ENCODE peak calls at places on chromosomes 11 and 22, in eight cellular contexts. W is type B pancreatic cell, G is amniotic stem cell, C is HCT116, O is mucosa of descending colon, J is nephron progenitor cell, R is A172, U is posterior vena cava. M is an unnamed sample.

GRCh38 chr22:47629791-47630655 is 867.6 kb downstream of the TBC1D22A start:
- DNase-seq in W (no peak), G (no peak), C (no peak), O (no peak), J (no peak), R (no peak), U (no peak), M (no peak)

GRCh38 chr22:38442967-38443674 is 11.9 kb downstream of the KCNJ4 start:
- DNase-seq in W (no peak), G (no peak), C (no peak), O (no peak), J (no peak), R (no peak), U (no peak), M (no peak)

GRCh38 chr11:64913171-64913727 is 3.8 kb downstream of the ATG2A start:
- DNase-seq in W (no peak), G (no peak), C (no peak), O (no peak), J (no peak), R (no peak), U (no peak), M (no peak)

GRCh38 chr11:119093951-119094815 is 7.5 kb downstream of the DPAGT1 start:
- DNase-seq in W (no peak), G (no peak), C (no peak), O (no peak), J (peak), R (no peak), U (peak), M (peak)

GRCh38 chr11:129881570-129882170 is 13.7 kb downstream of the NFRKB start:
- DNase-seq in W (no peak), G (no peak), C (no peak), O (peak), J (peak), R (no peak), U (no peak), M (peak)

GRCh38 chr11:84384637-84385227 is 1098.6 kb upstream of the CCDC90B start:
- DNase-seq in W (no peak), G (peak), C (no peak), O (no peak), J (peak), R (peak), U (no peak), M (peak)

GRCh38 chr11:14977481-14977880 is 5.3 kb upstream of the CALCA start:
- DNase-seq in W (no peak), G (no peak), C (no peak), O (no peak), J (no peak), R (no peak), U (no peak), M (no peak)

GRCh38 chr22:40578171-40578570 is 58.3 kb downstream of the MRTFA start:
- DNase-seq in W (no peak), G (no peak), C (no peak), O (no peak), J (no peak), R (no peak), U (no peak), M (no peak)

GRCh38 chr11:102204174-102204573 is 93.9 kb downstream of the YAP1 start:
- DNase-seq in W (no peak), G (no peak), C (no peak), O (no peak), J (no peak), R (no peak), U (no peak), M (no peak)

GRCh38 chr22:38754247-38755154 is 1.3 kb downstream of the SUN2 start:
- DNase-seq in W (no peak), G (peak), C (no peak), O (peak), J (no peak), R (peak), U (peak), M (no peak)

GRCh38 chr11:113531078-113531477 is 55.9 kb upstream of the DRD2 start:
- DNase-seq in W (no peak), G (no peak), C (no peak), O (no peak), J (no peak), R (no peak), U (no peak), M (no peak)

GRCh38 chr11:11706022-11706421 is 84.2 kb upstream of the GALNT18 start:
- DNase-seq in W (no peak), G (no peak), C (peak), O (no peak), J (no peak), R (peak), U (no peak), M (peak)

GRCh38 chr22:31313366-31314147 is 21.3 kb upstream of the PIK3IP1 start:
- DNase-seq in W (no peak), G (no peak), C (peak), O (peak), J (peak), R (peak), U (peak), M (peak)

GRCh38 chr11:76654310-76654851 is 16.2 kb downstream of the LRRC32 start:
- DNase-seq in W (peak), G (no peak), C (no peak), O (no peak), J (no peak), R (no peak), U (peak), M (peak)

GRCh38 chr11:100892886-100893285 is 205.8 kb downstream of the ARHGAP42 start:
- DNase-seq in W (no peak), G (no peak), C (no peak), O (no peak), J (no peak), R (no peak), U (no peak), M (no peak)

GRCh38 chr11:16317712-16318111 is 38.6 kb downstream of the SOX6 start:
- DNase-seq in W (no peak), G (no peak), C (no peak), O (no peak), J (no peak), R (no peak), U (no peak), M (no peak)

GRCh38 chr11:124946735-124947141 is 7.3 kb upstream of the CCDC15 start:
- DNase-seq in W (no peak), G (no peak), C (no peak), O (no peak), J (no peak), R (no peak), U (no peak), M (no peak)

GRCh38 chr11:17208257-17208999 is 642 bp upstream of the PIK3C2A start:
- DNase-seq in W (no peak), G (no peak), C (peak), O (no peak), J (no peak), R (peak), U (no peak), M (peak)

GRCh38 chr11:100812517-100812916 is 125.4 kb downstream of the ARHGAP42 start:
- DNase-seq in W (no peak), G (no peak), C (no peak), O (no peak), J (no peak), R (no peak), U (no peak), M (no peak)

GRCh38 chr11:763073-763463 is 14.2 kb downstream of the GATD1 start:
- DNase-seq in W (no peak), G (no peak), C (no peak), O (peak), J (no peak), R (no peak), U (no peak), M (no peak)

GRCh38 chr11:133064961-133065360 is 467.3 kb downstream of the OPCML start:
- DNase-seq in W (no peak), G (no peak), C (no peak), O (no peak), J (no peak), R (no peak), U (no peak), M (no peak)

GRCh38 chr22:37284807-37285355 is 2.6 kb downstream of the CYTH4 start:
- DNase-seq in W (no peak), G (no peak), C (no peak), O (peak), J (no peak), R (no peak), U (peak), M (no peak)

GRCh38 chr11:26947379-26947844 is 46.5 kb upstream of the FIBIN start:
- DNase-seq in W (no peak), G (peak), C (no peak), O (no peak), J (no peak), R (peak), U (peak), M (no peak)

GRCh38 chr11:35593143-35593542 is 25.1 kb upstream of the FJX1 start:
- DNase-seq in W (no peak), G (peak), C (no peak), O (no peak), J (no peak), R (peak), U (no peak), M (no peak)

GRCh38 chr11:84947970-84948600 is 679.1 kb downstream of the DLG2 start:
- DNase-seq in W (no peak), G (no peak), C (no peak), O (no peak), J (no peak), R (no peak), U (no peak), M (no peak)

GRCh38 chr11:69213315-69213714 is 57.6 kb downstream of the SMIM38 start:
- DNase-seq in W (peak), G (no peak), C (no peak), O (no peak), J (no peak), R (peak), U (peak), M (no peak)

GRCh38 chr11:55263081-55263480 is 1.1 kb downstream of the TRIM48 start:
- DNase-seq in W (no peak), G (no peak), C (no peak), O (no peak), J (no peak), R (no peak), U (no peak), M (no peak)

GRCh38 chr11:101718406-101718805 is 134.6 kb upstream of the TRPC6 start:
- DNase-seq in W (no peak), G (no peak), C (no peak), O (no peak), J (no peak), R (no peak), U (no peak), M (no peak)

GRCh38 chr11:8871283-8871775 is 39.7 kb upstream of the AKIP1 start:
- DNase-seq in W (peak), G (peak), C (peak), O (peak), J (peak), R (peak), U (peak), M (peak)

GRCh38 chr22:17305076-17305475 is 64.2 kb upstream of the CECR2 start:
- DNase-seq in W (no peak), G (no peak), C (no peak), O (no peak), J (no peak), R (no peak), U (no peak), M (no peak)

GRCh38 chr11:86592659-86593451 is 79.6 kb downstream of the ME3 start:
- DNase-seq in W (no peak), G (no peak), C (peak), O (peak), J (no peak), R (peak), U (peak), M (no peak)

M was measured in glutamatergic neuron.